ENCODE peak calls at places on chromosomes 16 and 17, in six cellular contexts. C, T, I, K, R and A are unnamed samples.

GRCh38 chr17:76446449-76447231 is 6.3 kb downstream of the UBE2O start:
- DNase-seq in C (peak), T (peak), I (peak), K (no peak), R (no peak), A (peak)

GRCh38 chr16:10625595-10626357 is 45.4 kb upstream of the EMP2 start:
- DNase-seq in C (no peak), T (no peak), I (peak), K (no peak), R (no peak), A (no peak)

GRCh38 chr16:81251871-81252270 is 13.4 kb downstream of the BCO1 start:
- DNase-seq in C (peak), T (no peak), I (no peak), K (no peak), R (no peak), A (no peak)

GRCh38 chr17:34420254-34420766 is 57.3 kb upstream of the CCL1 start:
- DNase-seq in C (peak), T (peak), I (peak), K (peak), R (peak), A (peak)

GRCh38 chr17:42221886-42222745 is 27.8 kb upstream of the GHDC start:
- DNase-seq in C (peak), T (peak), I (peak), K (peak), R (peak), A (peak)

GRCh38 chr17:58809564-58809936 is 53.9 kb downstream of the PPM1E start:
- DNase-seq in C (no peak), T (no peak), I (no peak), K (no peak), R (no peak), A (no peak)

GRCh38 chr16:85413713-85414663 is 199.1 kb upstream of the GSE1 start:
- DNase-seq in C (no peak), T (peak), I (no peak), K (peak), R (no peak), A (no peak)

GRCh38 chr17:2468270-2468669 is 43.4 kb downstream of the METTL16 start:
- DNase-seq in C (no peak), T (no peak), I (no peak), K (no peak), R (no peak), A (no peak)

GRCh38 chr17:30558313-30559195 is 81.3 kb downstream of the GOSR1 start:
- DNase-seq in C (no peak), T (no peak), I (no peak), K (peak), R (no peak), A (no peak)

GRCh38 chr16:3661311-3661710 is 6.8 kb downstream of the DNASE1 start:
- DNase-seq in C (no peak), T (no peak), I (no peak), K (no peak), R (no peak), A (no peak)

GRCh38 chr17:65385726-65386125 is 175.7 kb downstream of the AXIN2 start:
- DNase-seq in C (no peak), T (no peak), I (no peak), K (no peak), R (no peak), A (no peak)

DNA sequence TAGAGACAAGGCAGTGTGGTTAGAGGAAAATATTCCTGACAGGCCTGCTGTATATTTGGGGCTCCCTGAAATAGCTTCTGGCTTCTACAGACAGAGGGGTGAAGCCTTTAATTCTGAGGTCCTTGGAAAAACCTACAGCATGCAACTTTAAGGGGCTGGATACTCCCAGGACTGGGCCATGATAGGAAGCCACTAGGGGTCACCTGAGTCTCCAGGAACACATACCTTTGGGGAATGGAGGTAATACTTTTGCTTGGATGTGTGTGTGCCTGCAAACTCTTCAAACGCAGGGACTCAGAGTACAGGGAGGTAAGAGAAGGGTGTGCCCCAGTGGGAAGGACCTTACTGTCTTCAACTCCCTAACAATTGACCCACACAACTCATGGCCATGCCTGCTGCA is 4.1 kb downstream of the ASIC2 start:
- DNase-seq in C (no peak), T (no peak), I (no peak), K (no peak), R (peak), A (no peak)
- TF ChIP-seq CTCF in C (no peak), T (no peak), I (no peak), K (no peak), R (peak), A (no peak)

GRCh38 chr16:55033225-55034156 is 102.8 kb downstream of the IRX5 start:
- DNase-seq in C (no peak), T (no peak), I (no peak), K (peak), R (no peak), A (no peak)

GRCh38 chr16:55036371-55036821 is 105.7 kb downstream of the IRX5 start:
- DNase-seq in C (no peak), T (no peak), I (no peak), K (no peak), R (no peak), A (no peak)

GRCh38 chr16:55037051-55037450 is 106.4 kb downstream of the IRX5 start:
- DNase-seq in C (no peak), T (no peak), I (no peak), K (peak), R (no peak), A (no peak)

GRCh38 chr16:55035956-55036355 is 105.3 kb downstream of the IRX5 start:
- DNase-seq in C (no peak), T (no peak), I (peak), K (no peak), R (no peak), A (no peak)

GRCh38 chr16:55035037-55035436 is 104.4 kb downstream of the IRX5 start:
- DNase-seq in C (peak), T (peak), I (peak), K (no peak), R (peak), A (peak)
- TF ChIP-seq CTCF in C (peak), T (peak), I (peak), K (no peak), R (peak), A (peak)

GRCh38 chr17:44565866-44566443 is 8.7 kb downstream of the FZD2 start:
- DNase-seq in C (no peak), T (no peak), I (no peak), K (no peak), R (no peak), A (no peak)
- TF ChIP-seq CTCF in C (peak), T (peak), I (peak), K (no peak), R (peak), A (peak)

GRCh38 chr16:50066482-50067289 is 916 bp downstream of the HEATR3 start:
- DNase-seq in C (no peak), T (no peak), I (no peak), K (no peak), R (no peak), A (no peak)
- TF ChIP-seq CTCF in C (no peak), T (no peak), I (peak), K (no peak), R (no peak), A (no peak)